ENCODE peak calls at places on chromosomes 6 and 20, in five cellular contexts. P, S, Q, W and N are unnamed samples. For H3K4me1, the result is how much of the 10 kb centered on the place peaks cover.

GRCh38 chr6:154638369-154638768 is 94.8 kb upstream of the SCAF8 start:
- DNase-seq in P (no peak), W (no peak), S (no peak), Q (no peak), N (peak)

GRCh38 chr6:87029711-87030314 is 65.1 kb downstream of the CGA start:
- DNase-seq in P (no peak), S (peak), Q (no peak), W (no peak), N (peak)

GRCh38 chr6:105799051-105799450 is 287.1 kb upstream of the PRDM1 start:
- DNase-seq in Q (no peak), P (no peak), W (no peak), S (no peak), N (no peak)

GRCh38 chr20:15339264-15339663 is 1001.9 kb upstream of the FLRT3 start:
- DNase-seq in P (no peak), W (no peak), S (no peak), Q (no peak), N (no peak)

GRCh38 chr6:87100216-87100615 is 5.3 kb upstream of the CGA start:
- DNase-seq in P (no peak), Q (no peak), W (no peak), S (no peak), N (no peak)

GRCh38 chr20:51440589-51440988 is 101.9 kb downstream of the NFATC2 start:
- DNase-seq in P (no peak), S (peak), W (no peak), Q (no peak), N (peak)

GRCh38 chr6:131755597-131755996 is 44.8 kb upstream of the CTAGE9 start:
- DNase-seq in S (no peak), P (no peak), W (no peak), Q (no peak), N (no peak)

GRCh38 chr6:95587989-95588388 is 10.7 kb downstream of the MANEA start:
- DNase-seq in P (no peak), W (no peak), S (no peak), Q (no peak), N (no peak)

GRCh38 chr6:87279051-87279595 is 43.3 kb upstream of the SMIM8 start:
- DNase-seq in W (no peak), Q (no peak), S (no peak), P (no peak), N (no peak)

GRCh38 chr6:27757307-27757706 is 154.9 kb downstream of the OR2B2 start:
- DNase-seq in S (peak), Q (no peak), P (peak), W (no peak), N (no peak)

GRCh38 chr6:157128235-157128761 is 195.0 kb downstream of the TMEM242 start:
- DNase-seq in W (no peak), S (no peak), Q (no peak), P (no peak), N (no peak)

GRCh38 chr6:85612690-85613474 is 19.2 kb upstream of the SNX14 start:
- DNase-seq in S (no peak), W (no peak), Q (no peak), P (no peak), N (no peak)

DNA sequence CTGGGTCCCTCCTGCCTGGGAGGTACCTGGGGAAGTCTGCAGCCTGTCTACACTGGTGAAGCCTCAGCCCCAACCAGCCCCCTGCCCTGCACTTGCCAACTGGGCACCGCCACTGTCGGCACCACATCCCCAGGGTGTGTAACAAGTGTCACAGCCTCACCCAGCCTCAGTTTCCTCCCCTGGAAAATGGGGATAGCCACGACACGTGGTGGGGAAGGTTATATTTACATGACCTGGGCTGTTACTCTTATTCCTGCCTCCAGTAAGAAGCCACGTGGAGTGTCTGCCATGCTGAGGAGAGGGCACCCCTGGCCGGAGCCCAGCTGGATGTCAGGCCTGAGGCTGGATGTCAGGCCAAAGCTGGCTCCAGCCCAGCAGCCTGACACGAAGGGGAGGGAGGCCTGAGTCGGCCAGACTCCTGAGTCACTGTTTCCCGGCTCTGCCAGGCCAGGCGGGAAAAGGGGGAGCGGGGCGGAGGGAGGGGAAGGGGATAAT is 44.9 kb downstream of the SNAI1 start:
- DNase-seq in S (no peak), W (no peak), P (peak), Q (no peak), N (no peak)
- H3K4me1 ChIP-seq in S (under half), W (under half), P (under half), Q (under half), N (under half)

GRCh38 chr6:32522302-32523047 is 7.6 kb downstream of the HLA-DRB5 start:
- DNase-seq in W (no peak), P (no peak), Q (no peak), S (no peak), N (no peak)

GRCh38 chr6:32517654-32518445 is 12.2 kb downstream of the HLA-DRB5 start:
- DNase-seq in S (no peak), P (no peak), W (no peak), Q (no peak), N (no peak)

GRCh38 chr6:32519117-32519909 is 10.8 kb downstream of the HLA-DRB5 start:
- DNase-seq in W (no peak), S (no peak), P (no peak), Q (no peak), N (no peak)

DNA sequence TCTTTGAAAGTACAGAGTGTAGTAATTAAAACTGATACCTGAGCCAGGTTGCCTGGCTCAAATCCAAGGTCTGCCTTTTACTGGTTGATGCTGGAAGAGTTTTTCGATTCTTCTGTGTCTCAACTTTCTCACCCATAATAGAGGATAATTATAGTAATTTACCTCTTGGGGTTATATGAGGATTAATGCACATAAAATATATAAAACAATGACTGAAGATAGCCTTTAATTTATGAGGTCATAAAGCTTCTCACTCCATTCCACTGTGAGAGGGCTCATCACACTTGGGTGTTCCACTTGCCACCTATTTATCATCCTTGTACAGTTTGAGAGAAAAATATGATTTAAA is 10.2 kb downstream of the HLA-DRB5 start:
- DNase-seq in S (no peak), Q (no peak), W (no peak), P (no peak), N (no peak)
- H3K4me3 ChIP-seq in S (no peak), Q (no peak), W (no peak), P (no peak), N (no peak)

GRCh38 chr6:14658909-14659561 is 541.5 kb downstream of the CD83 start:
- DNase-seq in Q (no peak), W (no peak), P (peak), S (no peak), N (no peak)

GRCh38 chr6:14664112-14664592 is 546.6 kb downstream of the CD83 start:
- DNase-seq in S (peak), W (no peak), Q (no peak), P (no peak), N (no peak)

GRCh38 chr6:14661696-14662095 is 544.1 kb downstream of the CD83 start:
- DNase-seq in W (no peak), Q (no peak), P (no peak), S (no peak), N (no peak)

GRCh38 chr6:14660767-14661166 is 543.2 kb downstream of the CD83 start:
- DNase-seq in P (no peak), S (no peak), Q (no peak), W (no peak), N (no peak)

DNA sequence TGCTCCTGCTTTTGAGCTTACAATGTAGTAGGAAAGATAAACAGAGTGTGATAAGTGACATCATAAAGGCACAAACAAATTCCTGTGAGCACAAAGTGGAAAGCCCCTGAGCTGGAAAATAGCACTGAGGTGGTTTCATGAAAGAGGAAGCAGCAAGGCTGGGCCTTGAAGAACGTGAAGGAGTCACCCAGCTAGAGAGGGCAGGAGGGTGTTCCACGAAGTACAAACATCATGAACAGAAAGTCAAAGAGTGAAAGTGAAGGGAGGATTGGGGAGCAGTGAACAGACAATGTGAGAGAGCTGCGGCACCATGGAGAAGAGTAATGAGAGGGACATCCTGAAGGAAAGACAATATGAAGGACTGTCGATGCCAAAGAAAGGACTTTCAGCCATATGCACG is 543.6 kb downstream of the CD83 start:
- DNase-seq in W (no peak), Q (no peak), S (no peak), P (no peak), N (no peak)
- H3K4me1 ChIP-seq in W (under half), Q (under half), S (under half), P (under half), N (under half)

GRCh38 chr6:166752928-166753721 is 126.1 kb upstream of the RPS6KA2 start:
- DNase-seq in P (no peak), Q (no peak), S (no peak), W (no peak), N (no peak)

GRCh38 chr6:166749666-166750065 is 122.6 kb upstream of the RPS6KA2 start:
- DNase-seq in P (no peak), Q (no peak), W (no peak), S (no peak), N (no peak)

GRCh38 chr6:166752097-166752496 is 125.0 kb upstream of the RPS6KA2 start:
- DNase-seq in P (no peak), S (no peak), W (no peak), Q (no peak), N (no peak)

GRCh38 chr6:166750125-166750793 is 123.2 kb upstream of the RPS6KA2 start:
- DNase-seq in Q (no peak), P (no peak), S (no peak), W (no peak), N (peak)

GRCh38 chr6:166751051-166751595 is 124.1 kb upstream of the RPS6KA2 start:
- DNase-seq in P (no peak), Q (no peak), W (no peak), S (no peak), N (peak)
- H3K4me3 ChIP-seq in P (no peak), Q (no peak), W (no peak), S (no peak), N (peak)

DNA sequence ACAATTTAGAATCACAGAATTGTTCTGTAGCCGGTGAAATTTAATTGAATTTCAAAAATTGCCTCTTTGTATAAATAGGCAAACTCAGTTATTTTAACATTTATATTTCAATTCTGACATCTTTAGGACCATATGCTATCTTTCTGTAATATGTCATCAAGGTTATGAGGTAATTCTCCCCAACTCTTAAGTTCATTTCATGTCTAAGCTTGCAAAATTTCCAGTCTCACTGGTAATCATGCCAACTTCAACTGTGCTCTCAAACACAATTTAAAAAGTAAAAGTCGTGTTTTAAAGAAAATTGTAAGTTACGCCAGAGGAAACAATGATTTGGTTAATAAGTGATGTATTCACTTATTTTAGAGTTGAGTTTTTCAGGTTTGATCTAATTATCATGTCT is 1.4 kb downstream of the NCOA7 start:
- DNase-seq in S (no peak), P (no peak), Q (no peak), W (no peak), N (no peak)
- H3K4me1 ChIP-seq in S (under half), P (half or more), Q (under half), W (under half), N (half or more)

GRCh38 chr6:137415127-137415833 is 78.9 kb downstream of the OLIG3 start:
- DNase-seq in S (peak), P (peak), Q (no peak), W (peak), N (peak)

GRCh38 chr6:137416376-137417109 is 77.7 kb downstream of the OLIG3 start:
- DNase-seq in P (no peak), S (no peak), Q (no peak), W (no peak), N (no peak)

GRCh38 chr6:137413482-137413881 is 80.7 kb downstream of the OLIG3 start:
- DNase-seq in S (no peak), W (no peak), Q (no peak), P (no peak), N (no peak)

GRCh38 chr6:137415834-137416190 is 78.4 kb downstream of the OLIG3 start:
- DNase-seq in W (no peak), P (no peak), S (no peak), Q (no peak), N (no peak)

GRCh38 chr6:137414599-137414998 is 79.6 kb downstream of the OLIG3 start:
- DNase-seq in Q (no peak), W (no peak), S (peak), P (no peak), N (no peak)
- H3K4me3 ChIP-seq in Q (peak), W (peak), S (no peak), P (peak), N (peak)